ENCODE peak calls at places on chromosomes 2 and 18, in eight cellular contexts. One of them, this sample, is unnamed.

GRCh38 chr2:46003912-46004473 is 293.2 kb upstream of the EPAS1 start:
- DNase-seq in kidney: no peak
- DNase-seq in prostate gland: no peak
- DNase-seq in aorta: no peak
- DNase-seq in astrocyte: peak; percentile 87
- DNase-seq in pancreas: no peak
- DNase-seq in CD4-positive, alpha-beta memory T cell: no peak
- DNase-seq in substantia nigra: no peak
- DNase-seq in this sample: no peak

GRCh38 chr2:227602358-227602757 is 3.7 kb downstream of the SCYGR2 start:
- DNase-seq in kidney: no peak
- DNase-seq in prostate gland: no peak
- DNase-seq in aorta: no peak
- DNase-seq in astrocyte: no peak
- DNase-seq in pancreas: no peak
- DNase-seq in CD4-positive, alpha-beta memory T cell: no peak
- DNase-seq in substantia nigra: no peak
- DNase-seq in this sample: no peak

GRCh38 chr2:27182346-27182745 is 29.5 kb upstream of the ATRAID start:
- DNase-seq in kidney: no peak
- DNase-seq in prostate gland: no peak
- DNase-seq in aorta: no peak
- DNase-seq in astrocyte: peak; percentile 33
- DNase-seq in pancreas: no peak
- DNase-seq in CD4-positive, alpha-beta memory T cell: no peak
- DNase-seq in substantia nigra: no peak
- DNase-seq in this sample: no peak

GRCh38 chr2:68827681-68828080 is 43.5 kb downstream of the BMP10 start:
- DNase-seq in kidney: no peak
- DNase-seq in prostate gland: no peak
- DNase-seq in aorta: no peak
- DNase-seq in astrocyte: peak; percentile 26
- DNase-seq in pancreas: no peak
- DNase-seq in CD4-positive, alpha-beta memory T cell: no peak
- DNase-seq in substantia nigra: no peak
- DNase-seq in this sample: no peak

GRCh38 chr2:218223046-218223445 is 6.1 kb downstream of the ARPC2 start:
- DNase-seq in kidney: no peak
- DNase-seq in prostate gland: no peak
- DNase-seq in aorta: no peak
- DNase-seq in astrocyte: no peak
- DNase-seq in pancreas: no peak
- DNase-seq in CD4-positive, alpha-beta memory T cell: no peak
- DNase-seq in substantia nigra: no peak
- DNase-seq in this sample: no peak

GRCh38 chr2:217222511-217222910 is 362.6 kb upstream of the TNP1 start:
- DNase-seq in kidney: no peak
- DNase-seq in prostate gland: no peak
- DNase-seq in aorta: no peak
- DNase-seq in astrocyte: no peak
- DNase-seq in pancreas: no peak
- DNase-seq in CD4-positive, alpha-beta memory T cell: no peak
- DNase-seq in substantia nigra: no peak
- DNase-seq in this sample: no peak

GRCh38 chr2:160407393-160408204 is 86.0 kb downstream of the RBMS1 start:
- DNase-seq in kidney: peak; percentile 87
- DNase-seq in prostate gland: peak; percentile 43
- DNase-seq in aorta: peak; percentile 73
- DNase-seq in astrocyte: peak; percentile 57
- DNase-seq in pancreas: peak; percentile 55
- DNase-seq in CD4-positive, alpha-beta memory T cell: peak; percentile 63
- DNase-seq in substantia nigra: no peak
- DNase-seq in this sample: no peak

GRCh38 chr2:177020524-177021119 is 192.0 kb upstream of the HNRNPA3 start:
- DNase-seq in kidney: no peak
- DNase-seq in prostate gland: no peak
- DNase-seq in aorta: no peak
- DNase-seq in astrocyte: no peak
- DNase-seq in pancreas: no peak
- DNase-seq in CD4-positive, alpha-beta memory T cell: no peak
- DNase-seq in substantia nigra: no peak
- DNase-seq in this sample: no peak

GRCh38 chr2:8267103-8267502 is 414.8 kb upstream of the ID2 start:
- DNase-seq in kidney: no peak
- DNase-seq in prostate gland: no peak
- DNase-seq in aorta: no peak
- DNase-seq in astrocyte: no peak
- DNase-seq in pancreas: no peak
- DNase-seq in CD4-positive, alpha-beta memory T cell: no peak
- DNase-seq in substantia nigra: no peak
- DNase-seq in this sample: no peak

GRCh38 chr18:58754544-58755068 is 83.3 kb downstream of the MALT1 start:
- DNase-seq in kidney: no peak
- DNase-seq in prostate gland: peak; percentile 30
- DNase-seq in aorta: peak; percentile 82
- DNase-seq in astrocyte: peak; percentile 27
- DNase-seq in pancreas: no peak
- DNase-seq in CD4-positive, alpha-beta memory T cell: no peak
- DNase-seq in substantia nigra: no peak
- DNase-seq in this sample: no peak

GRCh38 chr2:207117668-207118067 is 48.1 kb downstream of the KLF7 start:
- DNase-seq in kidney: no peak
- DNase-seq in prostate gland: no peak
- DNase-seq in aorta: no peak
- DNase-seq in astrocyte: no peak
- DNase-seq in pancreas: no peak
- DNase-seq in CD4-positive, alpha-beta memory T cell: no peak
- DNase-seq in substantia nigra: no peak
- DNase-seq in this sample: no peak

GRCh38 chr2:121151311-121152109 is 133.5 kb downstream of the TFCP2L1 start:
- DNase-seq in kidney: peak; percentile 83
- DNase-seq in prostate gland: peak; percentile 84
- DNase-seq in aorta: no peak
- DNase-seq in astrocyte: no peak
- DNase-seq in pancreas: no peak
- DNase-seq in CD4-positive, alpha-beta memory T cell: no peak
- DNase-seq in substantia nigra: no peak
- DNase-seq in this sample: no peak

GRCh38 chr18:46573156-46573555 is 83.9 kb downstream of the LOXHD1 start:
- DNase-seq in kidney: no peak
- DNase-seq in prostate gland: no peak
- DNase-seq in aorta: no peak
- DNase-seq in astrocyte: no peak
- DNase-seq in pancreas: no peak
- DNase-seq in CD4-positive, alpha-beta memory T cell: no peak
- DNase-seq in substantia nigra: no peak
- DNase-seq in this sample: no peak
- H3K27ac ChIP-seq in kidney: no peak overlapping the region
- H3K27ac ChIP-seq in prostate gland: no peak overlapping the region
- H3K27ac ChIP-seq in aorta: no peak overlapping the region
- H3K27ac ChIP-seq in astrocyte: no peak overlapping the region
- H3K27ac ChIP-seq in pancreas: no peak overlapping the region
- H3K27ac ChIP-seq in CD4-positive, alpha-beta memory T cell: no peak overlapping the region
- H3K27ac ChIP-seq in substantia nigra: no peak overlapping the region
- H3K27ac ChIP-seq in this sample: no peak overlapping the region

GRCh38 chr2:119483896-119484718 is 40.2 kb downstream of the SCTR start:
- DNase-seq in kidney: peak; percentile 46
- DNase-seq in prostate gland: no peak
- DNase-seq in aorta: no peak
- DNase-seq in astrocyte: no peak
- DNase-seq in pancreas: no peak
- DNase-seq in CD4-positive, alpha-beta memory T cell: no peak
- DNase-seq in substantia nigra: no peak
- DNase-seq in this sample: no peak
- H3K27ac ChIP-seq in kidney: peak overlapping the region; percentile 45
- H3K27ac ChIP-seq in prostate gland: no peak overlapping the region
- H3K27ac ChIP-seq in aorta: peak overlapping the region; percentile 81
- H3K27ac ChIP-seq in astrocyte: no peak overlapping the region
- H3K27ac ChIP-seq in pancreas: peak overlapping the region; percentile 95
- H3K27ac ChIP-seq in CD4-positive, alpha-beta memory T cell: no peak overlapping the region
- H3K27ac ChIP-seq in substantia nigra: no peak overlapping the region
- H3K27ac ChIP-seq in this sample: no peak overlapping the region

GRCh38 chr18:48879008-48879431 is 71.7 kb downstream of the SMAD7 start:
- DNase-seq in kidney: peak; percentile 78
- DNase-seq in prostate gland: peak; percentile 75
- DNase-seq in aorta: no peak
- DNase-seq in astrocyte: no peak
- DNase-seq in pancreas: peak; percentile 48
- DNase-seq in CD4-positive, alpha-beta memory T cell: no peak
- DNase-seq in substantia nigra: no peak
- DNase-seq in this sample: peak; percentile 37
- H3K27ac ChIP-seq in kidney: no peak overlapping the region
- H3K27ac ChIP-seq in prostate gland: no peak overlapping the region
- H3K27ac ChIP-seq in aorta: no peak overlapping the region
- H3K27ac ChIP-seq in astrocyte: no peak overlapping the region
- H3K27ac ChIP-seq in pancreas: no peak overlapping the region
- H3K27ac ChIP-seq in CD4-positive, alpha-beta memory T cell: no peak overlapping the region
- H3K27ac ChIP-seq in substantia nigra: no peak overlapping the region
- H3K27ac ChIP-seq in this sample: no peak overlapping the region

GRCh38 chr2:220959391-220959802 is 612.7 kb downstream of the EPHA4 start:
- DNase-seq in kidney: no peak
- DNase-seq in prostate gland: peak; percentile 40
- DNase-seq in aorta: peak; percentile 52
- DNase-seq in astrocyte: no peak
- DNase-seq in pancreas: no peak
- DNase-seq in CD4-positive, alpha-beta memory T cell: no peak
- DNase-seq in substantia nigra: no peak
- DNase-seq in this sample: peak; percentile 71

GRCh38 chr2:220962556-220962955 is 609.5 kb downstream of the EPHA4 start:
- DNase-seq in kidney: no peak
- DNase-seq in prostate gland: no peak
- DNase-seq in aorta: no peak
- DNase-seq in astrocyte: peak; percentile 72
- DNase-seq in pancreas: no peak
- DNase-seq in CD4-positive, alpha-beta memory T cell: no peak
- DNase-seq in substantia nigra: no peak
- DNase-seq in this sample: no peak

GRCh38 chr2:220966636-220967035 is 605.5 kb downstream of the EPHA4 start:
- DNase-seq in kidney: no peak
- DNase-seq in prostate gland: no peak
- DNase-seq in aorta: no peak
- DNase-seq in astrocyte: peak; percentile 96
- DNase-seq in pancreas: no peak
- DNase-seq in CD4-positive, alpha-beta memory T cell: no peak
- DNase-seq in substantia nigra: no peak
- DNase-seq in this sample: no peak

GRCh38 chr2:220961461-220961860 is 610.6 kb downstream of the EPHA4 start:
- DNase-seq in kidney: no peak
- DNase-seq in prostate gland: no peak
- DNase-seq in aorta: no peak
- DNase-seq in astrocyte: no peak
- DNase-seq in pancreas: no peak
- DNase-seq in CD4-positive, alpha-beta memory T cell: no peak
- DNase-seq in substantia nigra: no peak
- DNase-seq in this sample: no peak

GRCh38 chr2:220963930-220964329 is 608.2 kb downstream of the EPHA4 start:
- DNase-seq in kidney: no peak
- DNase-seq in prostate gland: no peak
- DNase-seq in aorta: no peak
- DNase-seq in astrocyte: no peak
- DNase-seq in pancreas: no peak
- DNase-seq in CD4-positive, alpha-beta memory T cell: no peak
- DNase-seq in substantia nigra: no peak
- DNase-seq in this sample: no peak
- H3K27ac ChIP-seq in kidney: no peak overlapping the region
- H3K27ac ChIP-seq in prostate gland: no peak overlapping the region
- H3K27ac ChIP-seq in aorta: no peak overlapping the region
- H3K27ac ChIP-seq in astrocyte: no peak overlapping the region
- H3K27ac ChIP-seq in pancreas: no peak overlapping the region
- H3K27ac ChIP-seq in CD4-positive, alpha-beta memory T cell: no peak overlapping the region
- H3K27ac ChIP-seq in substantia nigra: no peak overlapping the region
- H3K27ac ChIP-seq in this sample: no peak overlapping the region

DNA sequence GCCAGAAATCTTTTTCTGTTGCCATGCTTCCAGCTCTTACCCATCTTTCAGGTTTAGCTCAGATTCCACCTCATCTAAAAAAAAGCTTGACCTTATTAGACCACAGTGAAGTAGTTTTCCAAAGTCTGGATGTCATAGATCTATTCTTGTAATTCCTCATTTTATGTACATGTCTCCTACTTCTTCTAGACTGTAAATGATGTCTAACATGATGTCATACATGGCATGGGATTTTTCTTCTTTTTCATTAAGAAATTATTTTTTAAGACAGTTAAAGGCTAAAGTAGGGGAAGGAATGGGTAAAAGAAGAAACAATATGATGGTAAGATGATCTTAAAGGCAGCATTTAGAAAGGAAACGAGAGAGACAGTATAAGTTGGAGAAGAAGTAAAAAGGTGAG is 11.3 kb downstream of the GLS start:
- DNase-seq in kidney: no peak
- DNase-seq in prostate gland: no peak
- DNase-seq in aorta: no peak
- DNase-seq in astrocyte: peak; percentile 39
- DNase-seq in pancreas: no peak
- DNase-seq in CD4-positive, alpha-beta memory T cell: no peak
- DNase-seq in substantia nigra: no peak
- DNase-seq in this sample: no peak
- H3K27ac ChIP-seq in kidney: no peak overlapping the region
- H3K27ac ChIP-seq in prostate gland: no peak overlapping the region
- H3K27ac ChIP-seq in aorta: no peak overlapping the region
- H3K27ac ChIP-seq in astrocyte: no peak overlapping the region
- H3K27ac ChIP-seq in pancreas: no peak overlapping the region
- H3K27ac ChIP-seq in CD4-positive, alpha-beta memory T cell: no peak overlapping the region
- H3K27ac ChIP-seq in substantia nigra: no peak overlapping the region
- H3K27ac ChIP-seq in this sample: no peak overlapping the region

GRCh38 chr2:198697794-198698193 is 759.9 kb downstream of the SATB2 start:
- DNase-seq in kidney: no peak
- DNase-seq in prostate gland: no peak
- DNase-seq in aorta: no peak
- DNase-seq in astrocyte: no peak
- DNase-seq in pancreas: no peak
- DNase-seq in CD4-positive, alpha-beta memory T cell: no peak
- DNase-seq in substantia nigra: no peak
- DNase-seq in this sample: no peak
- H3K27ac ChIP-seq in kidney: no peak overlapping the region
- H3K27ac ChIP-seq in prostate gland: no peak overlapping the region
- H3K27ac ChIP-seq in aorta: no peak overlapping the region
- H3K27ac ChIP-seq in astrocyte: no peak overlapping the region
- H3K27ac ChIP-seq in pancreas: no peak overlapping the region
- H3K27ac ChIP-seq in CD4-positive, alpha-beta memory T cell: no peak overlapping the region
- H3K27ac ChIP-seq in substantia nigra: no peak overlapping the region
- H3K27ac ChIP-seq in this sample: no peak overlapping the region

DNA sequence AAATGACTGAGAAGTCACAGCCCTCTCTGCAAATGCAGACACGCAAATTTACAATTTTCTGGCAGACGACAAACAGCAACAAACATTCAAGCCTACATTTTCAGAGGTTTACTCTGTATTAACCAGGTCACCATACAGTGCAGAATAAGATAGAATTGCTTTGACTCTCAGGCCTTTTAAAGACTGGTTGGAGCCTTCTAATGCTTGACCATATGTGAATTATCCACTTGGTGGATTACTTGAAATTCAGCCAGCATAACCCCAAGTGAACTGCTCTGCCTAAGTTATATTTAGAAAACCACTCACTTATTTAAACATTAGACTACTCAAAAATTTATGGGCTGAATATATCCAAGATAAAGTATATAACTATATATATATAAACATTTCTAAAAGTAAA is 280.9 kb upstream of the STON1 start:
- DNase-seq in kidney: no peak
- DNase-seq in prostate gland: no peak
- DNase-seq in aorta: no peak
- DNase-seq in astrocyte: peak; percentile 68
- DNase-seq in pancreas: no peak
- DNase-seq in CD4-positive, alpha-beta memory T cell: no peak
- DNase-seq in substantia nigra: no peak
- DNase-seq in this sample: no peak
- H3K27ac ChIP-seq in kidney: no peak overlapping the region
- H3K27ac ChIP-seq in prostate gland: no peak overlapping the region
- H3K27ac ChIP-seq in aorta: peak overlapping the region; percentile 68
- H3K27ac ChIP-seq in astrocyte: peak overlapping the region; percentile 88
- H3K27ac ChIP-seq in pancreas: no peak overlapping the region
- H3K27ac ChIP-seq in CD4-positive, alpha-beta memory T cell: no peak overlapping the region
- H3K27ac ChIP-seq in substantia nigra: no peak overlapping the region
- H3K27ac ChIP-seq in this sample: no peak overlapping the region

This sample was measured in dorsolateral prefrontal cortex.